ENCODE peak calls at places on chromosomes 7 and 10, in four cellular contexts. E, P, W and S are unnamed samples.

GRCh38 chr10:120948889-120949382 is 97.8 kb downstream of the WDR11 start:
- DNase-seq in W (peak), E (peak), P (peak), S (no peak)

GRCh38 chr10:33772370-33773331 is 438.2 kb upstream of the NRP1 start:
- DNase-seq in W (peak), P (no peak), E (peak), S (no peak)

GRCh38 chr10:97729014-97729413 is 7.9 kb upstream of the ZFYVE27 start:
- DNase-seq in W (no peak), P (no peak), E (no peak), S (no peak)

GRCh38 chr10:99859585-99859984 is 77.1 kb downstream of the ABCC2 start:
- DNase-seq in E (no peak), P (peak), W (no peak), S (no peak)

GRCh38 chr7:116173051-116174028 is 37.0 kb upstream of the TES start:
- DNase-seq in E (peak), P (peak), W (no peak), S (no peak)

GRCh38 chr7:128795129-128795528 is 3.4 kb downstream of the CCDC136 start:
- DNase-seq in W (no peak), E (no peak), P (no peak), S (no peak)

GRCh38 chr7:140525741-140526140 is 46.4 kb upstream of the MKRN1 start:
- DNase-seq in P (peak), W (no peak), E (no peak), S (no peak)

GRCh38 chr10:131997366-131998049 is 15.8 kb upstream of the BNIP3 start:
- DNase-seq in P (no peak), W (peak), E (peak), S (no peak)

GRCh38 chr10:71772832-71773220 is 494 bp downstream of the VSIR start:
- DNase-seq in E (no peak), W (no peak), P (no peak), S (no peak)

GRCh38 chr7:92634924-92635519 is 44.8 kb upstream of the FAM133B start:
- DNase-seq in W (no peak), P (peak), E (no peak), S (no peak)

GRCh38 chr10:4686644-4686996 is 139.4 kb upstream of the AKR1E2 start:
- DNase-seq in P (no peak), E (no peak), W (no peak), S (no peak)

GRCh38 chr10:34711500-34711899 is 103.6 kb downstream of the PARD3 start:
- DNase-seq in W (peak), P (no peak), E (no peak), S (no peak)

GRCh38 chr7:5838771-5839170 is 41.8 kb upstream of the OCM start:
- DNase-seq in E (no peak), P (no peak), W (no peak), S (no peak)

GRCh38 chr10:6950133-6950532 is 370.1 kb upstream of the PRKCQ start:
- DNase-seq in P (no peak), W (no peak), E (no peak), S (no peak)

GRCh38 chr10:132300582-132300981 is 7.2 kb downstream of the STK32C start:
- DNase-seq in P (no peak), W (no peak), E (no peak), S (no peak)

GRCh38 chr10:131822013-131822693 is 78.7 kb upstream of the PPP2R2D start:
- DNase-seq in W (peak), E (no peak), P (no peak), S (no peak)

GRCh38 chr10:89236221-89236620 is 15.4 kb downstream of the LIPA start:
- DNase-seq in P (no peak), E (no peak), W (no peak), S (no peak)

GRCh38 chr7:65475734-65476319 is 102.2 kb downstream of the ZNF92 start:
- DNase-seq in P (no peak), E (no peak), W (no peak), S (no peak)

DNA sequence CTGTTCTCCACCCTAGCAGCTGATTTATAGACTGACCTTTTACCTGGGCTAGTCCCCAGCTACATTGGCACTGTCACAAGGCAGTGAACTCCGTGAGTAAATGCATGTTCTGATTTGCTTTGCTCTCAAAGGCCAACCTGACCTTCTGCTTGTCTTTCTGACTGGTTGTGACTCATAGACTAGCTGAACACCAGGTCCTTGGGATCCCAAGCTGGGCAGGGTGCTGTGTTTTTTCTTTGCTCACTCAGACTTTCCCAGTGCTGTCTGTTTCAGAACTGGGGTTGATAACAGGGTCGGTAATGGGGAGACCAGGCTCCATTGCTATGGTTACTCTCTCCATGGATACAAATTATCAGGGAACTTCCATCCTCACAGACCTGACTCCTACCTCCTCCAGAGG is 35.0 kb downstream of the EVX1 start:
- DNase-seq in E (no peak), P (peak), W (peak), S (peak)
- TF ChIP-seq POLR2A in E (no peak), P (no peak), W (peak), S (no peak)

GRCh38 chr7:90347759-90348158 is 1.2 kb downstream of the GTPBP10 start:
- DNase-seq in P (peak), W (no peak), E (no peak), S (no peak)

GRCh38 chr7:90349305-90349704 is 2.8 kb downstream of the GTPBP10 start:
- DNase-seq in W (no peak), P (no peak), E (no peak), S (no peak)

GRCh38 chr7:90345548-90346319 is 782 bp upstream of the GTPBP10 start:
- DNase-seq in E (peak), P (peak), W (peak), S (no peak)

GRCh38 chr7:90345016-90345415 is 1.5 kb upstream of the GTPBP10 start:
- DNase-seq in W (no peak), P (no peak), E (no peak), S (no peak)

DNA sequence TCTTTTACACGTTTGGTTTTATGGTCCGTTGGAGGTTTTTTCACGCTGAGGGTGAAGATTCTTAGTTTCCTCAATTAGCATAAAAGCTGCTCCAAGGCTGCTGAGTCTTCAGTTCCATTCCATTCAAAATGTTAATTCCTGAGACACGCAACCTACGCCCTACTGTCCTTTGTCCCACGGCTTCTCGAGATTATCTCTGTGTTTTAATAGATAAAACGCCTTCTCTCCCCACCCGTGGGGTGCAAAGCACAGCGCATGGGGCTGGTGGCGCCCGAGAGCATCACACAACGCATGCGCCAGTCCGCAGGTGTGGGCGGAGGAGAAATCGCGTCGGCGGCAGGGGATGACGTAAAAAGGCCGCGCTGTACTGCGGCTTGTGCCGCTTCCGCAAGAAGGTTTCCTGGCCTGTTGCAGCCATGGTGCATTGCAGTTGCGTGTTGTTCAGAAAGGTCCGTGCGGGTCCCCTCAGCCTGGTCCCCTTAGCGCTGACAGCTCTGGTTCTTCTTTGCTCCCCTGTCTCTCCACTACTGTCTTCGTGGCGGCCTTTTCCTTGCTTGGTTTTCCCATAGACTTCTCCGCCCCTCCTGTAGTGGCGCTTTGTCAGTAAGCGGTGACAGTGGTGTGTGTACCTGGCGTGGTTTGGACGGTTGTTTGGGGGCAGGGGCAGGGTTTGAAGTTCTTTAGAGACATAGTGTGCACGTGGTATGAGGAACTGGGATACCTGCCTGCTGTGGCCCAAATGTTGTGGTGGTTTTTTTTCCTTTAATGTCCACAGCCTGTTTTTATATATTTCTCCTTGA is at the start of gene GTPBP10:
- DNase-seq in P (peak), W (peak), E (peak), S (peak)
- TF ChIP-seq POLR2A in P (peak), W (peak), E (peak), S (peak)

GRCh38 chr7:94656925-94657731 is 1.2 kb upstream of the SGCE start:
- DNase-seq in P (peak), W (peak), E (no peak), S (no peak)

GRCh38 chr7:94660006-94660405 is 4.1 kb upstream of the SGCE start:
- DNase-seq in P (no peak), W (no peak), E (no peak), S (no peak)

GRCh38 chr7:94655884-94656657 is at the start of gene SGCE:
- DNase-seq in W (peak), E (peak), P (peak), S (peak)

GRCh38 chr7:94656658-94656924 is 658 bp upstream of the SGCE start:
- DNase-seq in P (no peak), E (no peak), W (no peak), S (no peak)

GRCh38 chr7:94657771-94658693 is 2.1 kb upstream of the SGCE start:
- DNase-seq in E (peak), W (peak), P (peak), S (peak)
- TF ChIP-seq POLR2A in E (no peak), W (peak), P (no peak), S (no peak)

GRCh38 chr7:55964802-55965470 is 551 bp downstream of the NIPSNAP2 start:
- DNase-seq in P (peak), E (peak), W (peak), S (no peak)
- TF ChIP-seq POLR2A in P (peak), E (no peak), W (peak), S (peak)

GRCh38 chr7:48209004-48209600 is 37.8 kb downstream of the ABCA13 start:
- DNase-seq in E (no peak), P (no peak), W (no peak), S (no peak)
- TF ChIP-seq POLR2A in E (no peak), P (no peak), W (no peak), S (no peak)